ENCODE peak calls at places on chromosomes 12 and 14, in nine cellular contexts. Q is epithelial cell of esophagus; L is HT1080; C is stimulated activated CD4-positive, alpha-beta T cell treated with anti-CD3 and anti-CD28 coated beads, TNF-alpha, amount 100 ng/mL, for 1 hour; Z is esophagus squamous epithelium; E is NAMALWA; U is body of pancreas; M is KG1; R is astrocyte of the spinal cord. D is an unnamed sample.

GRCh38 chr14:89060191-89060590 is 235.7 kb downstream of the TTC8 start:
- DNase-seq in U (no peak), R (no peak), E (no peak), M (no peak), Q (no peak), C (no peak), Z (no peak), L (no peak), D (no peak)

GRCh38 chr14:32078030-32078793 is 1.1 kb downstream of the ARHGAP5 start:
- DNase-seq in L (peak), M (no peak), U (peak), Q (peak), R (peak), C (no peak), E (peak), Z (no peak), D (no peak)

GRCh38 chr14:23588884-23589598 is 10.5 kb upstream of the JPH4 start:
- DNase-seq in Q (peak), E (peak), L (peak), M (peak), Z (no peak), C (peak), U (peak), R (peak), D (peak)

GRCh38 chr12:118537481-118537917 is 161.1 kb downstream of the SUDS3 start:
- DNase-seq in C (no peak), L (no peak), M (no peak), Q (no peak), Z (no peak), U (no peak), E (no peak), R (no peak), D (no peak)

GRCh38 chr14:36078080-36078479 is 98.4 kb downstream of the PTCSC3 start:
- DNase-seq in M (no peak), L (no peak), E (no peak), U (no peak), Z (no peak), C (no peak), Q (no peak), R (no peak), D (no peak)

GRCh38 chr14:105026789-105027563 is 6.1 kb upstream of the CDCA4 start:
- DNase-seq in Z (no peak), R (peak), L (peak), Q (peak), M (no peak), E (peak), C (no peak), U (no peak), D (peak)

GRCh38 chr12:67919406-67919805 is 69.8 kb upstream of the IFNG-AS1 start:
- DNase-seq in E (no peak), Q (peak), L (no peak), Z (no peak), U (no peak), C (no peak), R (peak), M (no peak), D (no peak)

GRCh38 chr12:90851800-90852718 is 102.9 kb downstream of the CCER1 start:
- DNase-seq in L (no peak), R (no peak), E (no peak), C (no peak), U (no peak), Z (no peak), Q (no peak), M (no peak), D (peak)

GRCh38 chr12:106645074-106645421 is 62.2 kb downstream of the RFX4 start:
- DNase-seq in U (peak), L (peak), M (no peak), E (no peak), Q (peak), R (peak), Z (no peak), C (no peak), D (peak)

GRCh38 chr12:51898937-51899336 is 8.4 kb upstream of the ACVRL1 start:
- DNase-seq in R (peak), Z (no peak), U (no peak), M (no peak), C (no peak), E (no peak), L (peak), Q (no peak), D (no peak)

GRCh38 chr14:93764211-93764659 is 24.1 kb downstream of the PRIMA1 start:
- DNase-seq in Z (no peak), C (no peak), R (no peak), L (no peak), Q (no peak), U (peak), M (no peak), E (no peak), D (peak)

GRCh38 chr12:32568241-32568640 is 110.9 kb upstream of the DNM1L start:
- DNase-seq in U (no peak), E (no peak), C (no peak), Q (peak), Z (no peak), R (peak), L (peak), M (no peak), D (no peak)

D was measured in LNCaP clone FGC.